ENCODE peak calls at places on chromosomes 1 and 21, in five cellular contexts. L is PC-3, N is prostate gland, A is adrenal gland, D is pancreas. M is an unnamed sample. For H3K4me1, the result is how much of the 10 kb centered on the place peaks cover.

GRCh38 chr21:37008705-37009104 is 2.2 kb downstream of the RIPPLY3 start:
- DNase-seq in L (no peak), N (no peak), A (no peak), D (no peak), M (no peak)

GRCh38 chr1:41626616-41627375 is 142.3 kb upstream of the EDN2 start:
- DNase-seq in L (peak), N (no peak), A (no peak), D (no peak), M (no peak)

GRCh38 chr1:110687244-110687643 is 12.5 kb upstream of the KCNA3 start:
- DNase-seq in L (peak), N (no peak), A (no peak), D (no peak), M (no peak)

GRCh38 chr1:111720977-111721670 is 18.1 kb downstream of the INKA2 start:
- DNase-seq in L (peak), N (no peak), A (peak), D (no peak), M (no peak)

GRCh38 chr1:237239248-237239647 is 197.3 kb downstream of the RYR2 start:
- DNase-seq in L (no peak), N (no peak), A (no peak), D (no peak), M (no peak)

GRCh38 chr21:17454315-17455027 is 58.4 kb upstream of the CXADR start:
- DNase-seq in L (peak), N (no peak), A (peak), D (peak), M (no peak)

GRCh38 chr1:103560427-103560826 is 11.0 kb upstream of the AMY2B start:
- DNase-seq in L (no peak), N (no peak), A (no peak), D (no peak), M (no peak)

GRCh38 chr1:217907504-217907903 is 276.4 kb downstream of the SPATA17 start:
- DNase-seq in L (peak), N (no peak), A (no peak), D (no peak), M (no peak)

GRCh38 chr21:41133896-41134522 is 34.0 kb upstream of the BACE2 start:
- DNase-seq in L (peak), N (no peak), A (no peak), D (no peak), M (no peak)

GRCh38 chr1:15703562-15703961 is 19.4 kb downstream of the PLEKHM2 start:
- DNase-seq in L (no peak), N (peak), A (peak), D (no peak), M (peak)

GRCh38 chr1:172180886-172181285 is 239.6 kb upstream of the C1orf105 start:
- DNase-seq in L (no peak), N (peak), A (peak), D (no peak), M (no peak)

GRCh38 chr1:172167801-172168596 is 252.5 kb upstream of the C1orf105 start:
- DNase-seq in L (peak), N (no peak), A (peak), D (no peak), M (no peak)

GRCh38 chr1:5937373-5937857 is 54.8 kb downstream of the NPHP4 start:
- DNase-seq in L (no peak), N (no peak), A (no peak), D (no peak), M (no peak)

GRCh38 chr1:62070384-62071011 is 124.2 kb upstream of the L1TD1 start:
- DNase-seq in L (peak), N (no peak), A (no peak), D (no peak), M (no peak)

GRCh38 chr21:38753114-38754100 is 52.3 kb upstream of the ETS2 start:
- DNase-seq in L (no peak), N (no peak), A (no peak), D (no peak), M (no peak)

GRCh38 chr1:33176887-33177286 is 5.0 kb downstream of the TRIM62 start:
- DNase-seq in L (no peak), N (no peak), A (no peak), D (no peak), M (no peak)

GRCh38 chr1:173420330-173420806 is 56.8 kb upstream of the PRDX6 start:
- DNase-seq in L (peak), N (peak), A (peak), D (peak), M (peak)

GRCh38 chr21:31372176-31372765 is 28.2 kb upstream of the TIAM1 start:
- DNase-seq in L (peak), N (no peak), A (no peak), D (no peak), M (no peak)

GRCh38 chr1:106952766-106953165 is 103.7 kb upstream of the PRMT6 start:
- DNase-seq in L (peak), N (no peak), A (no peak), D (no peak), M (no peak)

GRCh38 chr1:244435562-244436205 is 16.0 kb downstream of the ADSS2 start:
- DNase-seq in L (peak), N (no peak), A (no peak), D (no peak), M (no peak)

GRCh38 chr1:231019711-231020110 is 20.3 kb downstream of the FAM89A start:
- DNase-seq in L (no peak), N (no peak), A (no peak), D (no peak), M (peak)

GRCh38 chr1:13702425-13703127 is 2.6 kb downstream of the PRDM2 start:
- DNase-seq in L (no peak), N (no peak), A (no peak), D (no peak), M (no peak)

GRCh38 chr21:33801424-33802405 is 113.9 kb downstream of the ATP5PO start:
- DNase-seq in L (peak), N (peak), A (no peak), D (no peak), M (no peak)

GRCh38 chr1:117567435-117567834 is 38.4 kb upstream of the TENT5C start:
- DNase-seq in L (no peak), N (peak), A (no peak), D (no peak), M (peak)

GRCh38 chr1:222777463-222777862 is 37.4 kb upstream of the DISP1 start:
- DNase-seq in L (peak), N (no peak), A (no peak), D (no peak), M (no peak)

GRCh38 chr1:54996869-54997710 is 1.6 kb upstream of the BSND start:
- DNase-seq in L (no peak), N (no peak), A (no peak), D (no peak), M (no peak)

GRCh38 chr1:8122477-8123407 is 96.6 kb upstream of the ERRFI1 start:
- DNase-seq in L (peak), N (no peak), A (peak), D (no peak), M (no peak)

GRCh38 chr1:212814548-212814947 is 22.9 kb downstream of the TATDN3 start:
- DNase-seq in L (no peak), N (no peak), A (no peak), D (no peak), M (no peak)

GRCh38 chr1:20187103-20187812 is 940 bp upstream of the PLA2G2C start:
- DNase-seq in L (peak), N (peak), A (no peak), D (peak), M (peak)

GRCh38 chr1:26728645-26729044 is 32.8 kb downstream of the ARID1A start:
- DNase-seq in L (peak), N (peak), A (no peak), D (no peak), M (no peak)
- H3K4me1 ChIP-seq in L (half or more), N (under half), A (under half), D (under half), M (under half)

GRCh38 chr1:219463629-219464028 is 149.3 kb downstream of the ZC3H11B start:
- DNase-seq in L (no peak), N (no peak), A (no peak), D (no peak), M (no peak)

GRCh38 chr1:219465247-219466093 is 147.4 kb downstream of the ZC3H11B start:
- DNase-seq in L (peak), N (no peak), A (no peak), D (no peak), M (no peak)

GRCh38 chr1:219459321-219460105 is 153.4 kb downstream of the ZC3H11B start:
- DNase-seq in L (no peak), N (no peak), A (no peak), D (no peak), M (no peak)

GRCh38 chr1:219460561-219461511 is 152.1 kb downstream of the ZC3H11B start:
- DNase-seq in L (no peak), N (no peak), A (no peak), D (no peak), M (no peak)

GRCh38 chr1:219461891-219462528 is 150.9 kb downstream of the ZC3H11B start:
- DNase-seq in L (no peak), N (no peak), A (no peak), D (no peak), M (no peak)
- H3K27ac ChIP-seq in L (no peak), N (no peak), A (peak), D (no peak), M (peak)

GRCh38 chr1:235302143-235302542 is 25.8 kb downstream of the ARID4B start:
- DNase-seq in L (no peak), N (no peak), A (no peak), D (no peak), M (no peak)
- H3K4me1 ChIP-seq in L (under half), N (under half), A (under half), D (under half), M (under half)

GRCh38 chr1:236035681-236036101 is 29.2 kb downstream of the NID1 start:
- DNase-seq in L (no peak), N (no peak), A (no peak), D (no peak), M (no peak)
- H3K27ac ChIP-seq in L (no peak), N (no peak), A (peak), D (no peak), M (no peak)

GRCh38 chr1:9884805-9885204 is 25.3 kb downstream of the CTNNBIP1 start:
- DNase-seq in L (no peak), N (no peak), A (no peak), D (no peak), M (no peak)

GRCh38 chr1:9883585-9884449 is 26.3 kb downstream of the CTNNBIP1 start:
- DNase-seq in L (no peak), N (no peak), A (no peak), D (no peak), M (no peak)

GRCh38 chr1:9882296-9882944 is 27.6 kb downstream of the CTNNBIP1 start:
- DNase-seq in L (no peak), N (no peak), A (no peak), D (no peak), M (no peak)

GRCh38 chr1:9882945-9883303 is 27.1 kb downstream of the CTNNBIP1 start:
- DNase-seq in L (no peak), N (no peak), A (no peak), D (no peak), M (no peak)

DNA sequence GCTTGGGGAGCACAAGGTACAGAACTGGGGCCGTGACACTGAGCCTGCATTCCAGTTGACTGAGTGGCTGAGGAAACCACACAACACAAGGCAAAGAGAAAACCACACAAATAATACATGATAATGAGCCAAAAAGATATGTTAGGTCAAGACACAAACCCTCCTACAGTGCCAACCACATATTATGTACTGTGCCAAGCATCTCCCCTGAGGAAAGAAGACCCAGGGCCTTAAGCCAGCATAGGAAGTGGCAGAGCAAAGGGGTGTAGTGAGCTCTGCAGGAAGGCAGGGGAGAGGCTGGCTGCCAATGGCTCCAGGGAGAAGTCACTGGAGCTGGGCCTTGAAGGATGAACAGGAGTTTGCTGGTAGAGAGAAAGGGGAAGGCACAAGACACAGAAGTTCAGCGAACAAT is 28.2 kb downstream of the CTNNBIP1 start:
- DNase-seq in L (peak), N (no peak), A (no peak), D (no peak), M (no peak)
- H3K4me1 ChIP-seq in L (under half), N (under half), A (under half), D (under half), M (under half)

GRCh38 chr1:211601159-211601558 is 22.2 kb upstream of the SLC30A1 start:
- DNase-seq in L (no peak), N (no peak), A (no peak), D (no peak), M (no peak)

GRCh38 chr1:211596418-211597181 is 17.6 kb upstream of the SLC30A1 start:
- DNase-seq in L (no peak), N (no peak), A (no peak), D (no peak), M (no peak)

GRCh38 chr1:211598514-211598913 is 19.6 kb upstream of the SLC30A1 start:
- DNase-seq in L (no peak), N (no peak), A (no peak), D (no peak), M (no peak)

GRCh38 chr1:211601982-211602644 is 23.2 kb upstream of the SLC30A1 start:
- DNase-seq in L (peak), N (no peak), A (no peak), D (no peak), M (no peak)

GRCh38 chr1:211599250-211599649 is 20.3 kb upstream of the SLC30A1 start:
- DNase-seq in L (no peak), N (no peak), A (no peak), D (no peak), M (no peak)
- H3K27ac ChIP-seq in L (no peak), N (no peak), A (no peak), D (no peak), M (no peak)

GRCh38 chr1:183913556-183913955 is 108.6 kb downstream of the RGL1 start:
- DNase-seq in L (no peak), N (no peak), A (no peak), D (no peak), M (no peak)
- H3K4me1 ChIP-seq in L (under half), N (under half), A (under half), D (under half), M (under half)